ENCODE peak calls at places on chromosomes 7 and 10, in six cellular contexts. L is cardiac muscle cell; R is CD8-positive, alpha-beta T cell; A is esophagus squamous epithelium; G is progenitor cell of endocrine pancreas; P is dorsolateral prefrontal cortex. I is an unnamed sample.

GRCh38 chr10:35781643-35782035 is 139.5 kb upstream of the FZD8 start:
- DNase-seq in P (no peak), A (no peak), R (no peak), G (no peak), L (no peak), I (peak; percentile 28)

GRCh38 chr10:43202224-43202656 is 64.0 kb downstream of the CSGALNACT2 start:
- DNase-seq in L (peak; percentile 51), A (no peak), G (no peak), P (peak; percentile 42), R (no peak), I (peak; percentile 14)

GRCh38 chr7:152103691-152104090 is 78.2 kb downstream of the GALNT11 start:
- DNase-seq in G (no peak), P (no peak), L (no peak), R (no peak), A (no peak), I (no peak)

GRCh38 chr10:24249829-24250415 is 41.0 kb downstream of the KIAA1217 start:
- DNase-seq in G (no peak), P (no peak), L (no peak), A (no peak), R (no peak), I (no peak)

GRCh38 chr7:92765725-92766124 is 70.6 kb downstream of the CDK6 start:
- DNase-seq in A (no peak), G (no peak), L (no peak), R (no peak), P (no peak), I (no peak)

GRCh38 chr10:29666201-29666600 is 31.4 kb upstream of the SVIL start:
- DNase-seq in P (no peak), G (no peak), L (no peak), A (no peak), R (no peak), I (no peak)

GRCh38 chr7:132053871-132054270 is 497.4 kb upstream of the PODXL start:
- DNase-seq in L (no peak), G (no peak), R (no peak), A (no peak), P (no peak), I (no peak)

GRCh38 chr7:91266931-91267557 is 2.8 kb downstream of the FZD1 start:
- DNase-seq in L (peak; percentile 20), A (no peak), G (no peak), R (no peak), P (no peak), I (no peak)

GRCh38 chr10:119726291-119727261 is 726 bp downstream of the INPP5F start:
- DNase-seq in R (no peak), L (peak; percentile 82), P (peak; percentile 58), A (no peak), G (peak; percentile 71), I (peak; percentile 61)

GRCh38 chr10:7797582-7797981 is 9.6 kb downstream of the ATP5F1C start:
- DNase-seq in A (no peak), G (no peak), L (no peak), P (no peak), R (no peak), I (no peak)

GRCh38 chr7:39299695-39300094 is 266.5 kb upstream of the YAE1 start:
- DNase-seq in L (no peak), R (no peak), P (no peak), A (no peak), G (no peak), I (no peak)

GRCh38 chr7:131040467-131040932 is 287.2 kb upstream of the MKLN1 start:
- DNase-seq in A (no peak), G (peak; percentile 20), L (peak; percentile 59), P (no peak), R (no peak), I (peak; percentile 63)

GRCh38 chr7:29139191-29139590 is 7.1 kb downstream of the CPVL start:
- DNase-seq in A (no peak), L (no peak), P (no peak), R (no peak), G (no peak), I (no peak)

GRCh38 chr7:77698042-77698625 is 1.9 kb downstream of the RSBN1L start:
- DNase-seq in R (no peak), A (no peak), P (no peak), G (no peak), L (no peak), I (no peak)

GRCh38 chr7:47543056-47543455 is 38.9 kb downstream of the TNS3 start:
- DNase-seq in A (no peak), L (no peak), P (peak; percentile 9), R (no peak), G (no peak), I (no peak)

GRCh38 chr7:157832866-157833607 is 496.2 kb downstream of the DNAJB6 start:
- DNase-seq in P (peak; percentile 31), A (no peak), L (no peak), G (no peak), R (no peak), I (no peak)

GRCh38 chr7:22781230-22781711 is 41.4 kb downstream of the TOMM7 start:
- DNase-seq in A (no peak), P (no peak), G (no peak), R (no peak), L (no peak), I (no peak)

GRCh38 chr10:113177163-113177935 is 227.3 kb downstream of the TCF7L2 start:
- DNase-seq in G (no peak), P (peak; percentile 52), A (no peak), R (no peak), L (peak; percentile 28), I (peak; percentile 86)

GRCh38 chr7:15603124-15603523 is 41.3 kb upstream of the AGMO start:
- DNase-seq in P (no peak), R (no peak), G (no peak), L (no peak), A (no peak), I (no peak)

GRCh38 chr10:20466731-20467130 is 430.4 kb downstream of the NEBL start:
- DNase-seq in R (no peak), P (no peak), L (no peak), G (no peak), A (no peak), I (no peak)

GRCh38 chr7:142248-142955 is 50.0 kb upstream of the FAM20C start:
- DNase-seq in P (no peak), L (no peak), R (no peak), A (no peak), G (no peak), I (no peak)

GRCh38 chr7:88759216-88759955 is at the start of gene ZNF804B:
- DNase-seq in G (peak; percentile 51), P (peak; percentile 63), L (peak; percentile 59), A (no peak), R (no peak), I (peak; percentile 34)

GRCh38 chr7:121204537-121204936 is 124.3 kb upstream of the WNT16 start:
- DNase-seq in L (no peak), A (no peak), R (no peak), G (no peak), P (no peak), I (peak; percentile 14)

GRCh38 chr10:75211007-75211735 is 575 bp downstream of the VDAC2 start:
- DNase-seq in L (peak; percentile 58), R (no peak), G (no peak), P (no peak), A (no peak), I (peak; percentile 22)

GRCh38 chr7:129468087-129468486 is 33.9 kb downstream of the STRIP2 start:
- DNase-seq in R (no peak), G (no peak), P (no peak), L (no peak), A (no peak), I (no peak)

GRCh38 chr7:26183545-26184282 is 16.8 kb downstream of the HNRNPA2B1 start:
- DNase-seq in G (no peak), L (no peak), P (no peak), A (no peak), R (no peak), I (no peak)

GRCh38 chr7:1071731-1072254 is 16.1 kb upstream of the GPER1 start:
- DNase-seq in P (no peak), L (no peak), R (no peak), G (no peak), A (no peak), I (no peak)

GRCh38 chr10:114015708-114016107 is 28.0 kb upstream of the ADRB1 start:
- DNase-seq in L (no peak), A (no peak), G (no peak), P (no peak), R (no peak), I (no peak)

GRCh38 chr7:101691822-101692384 is 62.8 kb upstream of the MYL10 start:
- DNase-seq in G (no peak), L (no peak), P (no peak), A (no peak), R (no peak), I (no peak)

GRCh38 chr7:5777932-5778331 is 3.5 kb downstream of the RNF216 start:
- DNase-seq in L (no peak), R (no peak), P (no peak), A (no peak), G (no peak), I (no peak)
- TF ChIP-seq CTCF in L (no peak), R (no peak), P (no peak), A (no peak), G (no peak), I (no peak)

DNA sequence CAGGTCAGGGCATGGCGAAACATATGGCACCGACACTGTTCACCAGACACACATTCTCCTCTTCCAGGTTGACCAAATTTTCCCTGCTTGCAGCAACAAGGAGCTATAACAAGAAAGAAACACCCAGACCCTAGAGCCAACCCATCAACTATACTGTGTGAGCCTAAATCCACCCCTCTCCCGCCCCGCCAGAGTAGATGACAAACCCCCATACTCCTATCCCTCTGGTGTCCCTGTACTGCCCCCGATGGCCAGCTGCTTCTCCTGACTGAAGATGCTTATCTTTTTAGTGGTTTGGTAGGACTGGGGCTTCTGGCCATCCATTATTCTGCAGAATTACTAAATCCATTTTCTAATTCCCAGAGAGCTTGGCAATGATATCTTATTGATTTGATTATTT is 70.1 kb upstream of the EEPD1 start:
- DNase-seq in A (no peak), P (no peak), G (no peak), L (no peak), R (no peak), I (peak; percentile 38)
- TF ChIP-seq CTCF in A (no peak), P (no peak), G (no peak), L (peak; percentile 5), R (no peak), I (peak; percentile 21)

GRCh38 chr7:6430271-6430940 is 17.3 kb downstream of the DAGLB start:
- DNase-seq in G (no peak), P (no peak), R (no peak), L (peak; percentile 28), A (no peak), I (peak; percentile 45)
- TF ChIP-seq CTCF in G (peak; percentile 27), P (no peak), R (no peak), L (peak; percentile 37), A (no peak), I (peak; percentile 33)

GRCh38 chr10:27714349-27714748 is 31.3 kb downstream of the MKX start:
- DNase-seq in P (no peak), R (no peak), G (no peak), L (no peak), A (no peak), I (no peak)

GRCh38 chr10:27715505-27715904 is 30.1 kb downstream of the MKX start:
- DNase-seq in G (no peak), P (no peak), A (no peak), L (no peak), R (no peak), I (no peak)

GRCh38 chr10:27717851-27718250 is 27.8 kb downstream of the MKX start:
- DNase-seq in G (no peak), P (no peak), R (no peak), L (no peak), A (no peak), I (no peak)

GRCh38 chr10:27717191-27717590 is 28.4 kb downstream of the MKX start:
- DNase-seq in A (no peak), G (no peak), R (no peak), P (no peak), L (no peak), I (no peak)

GRCh38 chr10:27716521-27716920 is 29.1 kb downstream of the MKX start:
- DNase-seq in G (no peak), R (no peak), L (no peak), P (no peak), A (no peak), I (no peak)
- TF ChIP-seq CTCF in G (no peak), R (no peak), L (no peak), P (no peak), A (no peak), I (no peak)

I was measured in BE2C.